ENCODE peak calls at places on chromosomes 1 and 21, in six cellular contexts. H is lower lobe of right lung; F is CD4-positive, alpha-beta memory T cell; M is stomach; I is pancreas; B is A549. G is an unnamed sample. For H3K9me3, the result is how much of the 10 kb centered on the place peaks cover.

GRCh38 chr1:88683516-88683847 is 591 bp upstream of the PKN2 start:
- DNase-seq in H (peak), F (no peak), M (peak), I (peak), B (no peak), G (no peak)

GRCh38 chr1:16230744-16231143 is 6.2 kb downstream of the CPLANE2 start:
- DNase-seq in H (peak), F (no peak), M (no peak), I (no peak), B (no peak), G (no peak)

GRCh38 chr1:3903141-3904005 is 3.3 kb upstream of the C1orf174 start:
- DNase-seq in H (peak), F (no peak), M (peak), I (peak), B (no peak), G (peak)

GRCh38 chr1:58786927-58787245 is 3.0 kb upstream of the JUN start:
- DNase-seq in H (no peak), F (no peak), M (no peak), I (no peak), B (no peak), G (no peak)

GRCh38 chr1:245621589-245621988 is 466.8 kb downstream of the KIF26B start:
- DNase-seq in H (no peak), F (no peak), M (no peak), I (no peak), B (no peak), G (no peak)

GRCh38 chr1:78061825-78062523 is 16.2 kb downstream of the GIPC2 start:
- DNase-seq in H (no peak), F (no peak), M (no peak), I (no peak), B (no peak), G (no peak)

GRCh38 chr1:206911064-206911663 is 10.6 kb downstream of the FCMR start:
- DNase-seq in H (no peak), F (peak), M (no peak), I (no peak), B (peak), G (peak)

GRCh38 chr1:58584082-58584895 is 7.2 kb upstream of the TACSTD2 start:
- DNase-seq in H (peak), F (no peak), M (peak), I (no peak), B (peak), G (no peak)

GRCh38 chr1:107690491-107690890 is 274.5 kb downstream of the VAV3 start:
- DNase-seq in H (no peak), F (no peak), M (no peak), I (no peak), B (no peak), G (no peak)

GRCh38 chr1:162144853-162145252 is 75.4 kb downstream of the NOS1AP start:
- DNase-seq in H (no peak), F (no peak), M (no peak), I (no peak), B (no peak), G (no peak)

GRCh38 chr1:31189696-31190674 is 49.7 kb downstream of the NKAIN1 start:
- DNase-seq in H (no peak), F (no peak), M (no peak), I (no peak), B (no peak), G (no peak)

GRCh38 chr1:115463347-115463746 is 125.3 kb upstream of the NGF start:
- DNase-seq in H (no peak), F (no peak), M (no peak), I (no peak), B (no peak), G (no peak)

GRCh38 chr1:151196292-151196800 is 2.0 kb upstream of the PIP5K1A start:
- DNase-seq in H (no peak), F (peak), M (peak), I (no peak), B (peak), G (peak)

GRCh38 chr1:22437573-22437972 is 14.1 kb upstream of the ZBTB40 start:
- DNase-seq in H (no peak), F (no peak), M (no peak), I (no peak), B (no peak), G (no peak)

GRCh38 chr1:230010618-230011332 is 56.3 kb upstream of the GALNT2 start:
- DNase-seq in H (no peak), F (no peak), M (no peak), I (no peak), B (no peak), G (no peak)

GRCh38 chr1:223456747-223457146 is 63.5 kb downstream of the CCDC185 start:
- DNase-seq in H (no peak), F (no peak), M (no peak), I (no peak), B (no peak), G (no peak)

GRCh38 chr1:24409535-24409934 is 4.0 kb downstream of the STPG1 start:
- DNase-seq in H (no peak), F (no peak), M (no peak), I (no peak), B (peak), G (peak)

GRCh38 chr1:169105434-169106094 is 926 bp upstream of the ATP1B1 start:
- DNase-seq in H (peak), F (peak), M (peak), I (peak), B (peak), G (peak)

GRCh38 chr21:39681845-39682244 is 63.1 kb upstream of the IGSF5 start:
- DNase-seq in H (no peak), F (no peak), M (no peak), I (no peak), B (no peak), G (no peak)

GRCh38 chr1:34928066-34928864 is 1.2 kb downstream of the DLGAP3 start:
- DNase-seq in H (no peak), F (peak), M (no peak), I (no peak), B (no peak), G (no peak)
- H3K4me3 ChIP-seq in H (no peak), F (no peak), M (peak), I (peak), B (peak), G (no peak)

GRCh38 chr1:186564558-186564957 is 103.6 kb upstream of the PDC start:
- DNase-seq in H (no peak), F (no peak), M (no peak), I (no peak), B (no peak), G (no peak)

GRCh38 chr1:186566140-186566850 is 105.4 kb upstream of the PDC start:
- DNase-seq in H (no peak), F (no peak), M (no peak), I (no peak), B (peak), G (no peak)

GRCh38 chr1:186572509-186572908 is 107.7 kb downstream of the PTGS2 start:
- DNase-seq in H (no peak), F (no peak), M (no peak), I (no peak), B (no peak), G (no peak)

GRCh38 chr1:186571771-186572170 is 108.5 kb downstream of the PTGS2 start:
- DNase-seq in H (no peak), F (no peak), M (no peak), I (no peak), B (no peak), G (no peak)

GRCh38 chr1:186568221-186568620 is 107.3 kb upstream of the PDC start:
- DNase-seq in H (no peak), F (no peak), M (no peak), I (no peak), B (no peak), G (no peak)
- H3K27ac ChIP-seq in H (no peak), F (no peak), M (no peak), I (no peak), B (no peak), G (no peak)

DNA sequence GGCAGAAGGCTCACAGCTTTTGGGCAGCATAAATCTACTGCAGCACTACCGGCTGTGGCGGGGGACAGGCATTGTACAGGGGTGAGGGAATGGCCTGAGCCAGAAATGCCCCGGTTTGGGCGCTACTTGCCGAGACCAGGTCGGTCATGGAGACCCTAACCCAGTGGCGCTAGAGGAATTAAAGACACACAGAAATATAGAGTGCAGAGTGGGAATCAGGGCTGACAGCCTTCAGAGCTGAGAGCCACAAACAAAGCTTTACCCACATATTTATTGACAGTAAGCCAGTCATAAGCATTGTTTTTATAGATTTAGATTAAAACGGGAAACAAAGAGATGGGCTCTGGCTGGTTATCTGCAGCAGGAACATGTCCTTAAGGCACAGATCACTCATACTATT is 101.8 kb downstream of the POU2F1 start:
- DNase-seq in H (no peak), F (no peak), M (no peak), I (no peak), B (no peak), G (no peak)
- H3K9me3 ChIP-seq in H (half or more), F (under half), M (half or more), I (under half), B (under half), G (under half)

DNA sequence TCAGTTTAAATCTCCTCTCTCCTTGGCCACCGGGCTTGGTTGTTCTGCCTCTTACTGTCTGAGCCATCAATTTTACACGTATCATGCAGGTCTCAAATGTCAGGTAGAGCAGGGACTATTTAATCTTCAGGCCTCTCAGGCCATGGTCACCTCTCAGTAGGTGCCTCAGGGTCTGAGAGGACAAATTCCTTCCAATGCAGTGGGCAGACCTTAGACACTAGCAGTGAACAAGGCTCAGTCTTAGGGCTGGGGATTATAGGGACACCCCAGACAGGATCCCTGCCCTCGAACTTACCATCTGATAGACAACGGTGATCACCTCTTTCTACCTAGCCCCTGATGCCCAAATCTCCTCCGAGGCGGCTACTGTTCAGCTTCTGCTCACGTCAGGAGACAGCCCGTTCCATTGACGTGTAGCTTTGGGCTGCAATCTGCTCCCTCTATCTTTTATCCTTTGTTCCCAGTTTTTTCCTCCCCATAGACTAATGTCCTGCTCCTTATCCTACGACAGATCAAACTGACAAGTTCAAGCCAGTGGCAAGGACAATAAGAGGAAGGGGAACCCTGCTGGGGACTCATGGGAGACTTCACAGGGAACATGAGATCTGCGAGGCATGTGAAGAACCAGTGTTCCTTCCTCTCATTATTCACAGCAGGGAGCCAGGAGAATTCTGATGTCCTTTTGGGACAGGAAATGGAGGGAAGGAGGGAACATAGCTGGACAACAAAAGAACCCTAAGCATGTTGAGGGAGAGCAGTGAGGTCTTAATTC is 1.4 kb upstream of the MYOG start:
- DNase-seq in H (no peak), F (no peak), M (peak), I (no peak), B (no peak), G (no peak)
- H3K4me3 ChIP-seq in H (no peak), F (no peak), M (no peak), I (no peak), B (no peak), G (no peak)

GRCh38 chr1:212309967-212310366 is 24.8 kb downstream of the PPP2R5A start:
- DNase-seq in H (no peak), F (no peak), M (no peak), I (no peak), B (no peak), G (no peak)
- H3K27ac ChIP-seq in H (no peak), F (no peak), M (no peak), I (no peak), B (no peak), G (no peak)

GRCh38 chr1:246727594-246727993 is 3.4 kb downstream of the SCCPDH start:
- DNase-seq in H (no peak), F (no peak), M (no peak), I (no peak), B (no peak), G (no peak)
- H3K9me3 ChIP-seq in H (under half), F (under half), M (under half), I (under half), B (under half), G (under half)

GRCh38 chr1:119327066-119327435 is 41.5 kb upstream of the HAO2 start:
- DNase-seq in H (no peak), F (no peak), M (no peak), I (no peak), B (no peak), G (no peak)

GRCh38 chr1:119329521-119329920 is 39.1 kb upstream of the HAO2 start:
- DNase-seq in H (no peak), F (no peak), M (no peak), I (no peak), B (no peak), G (no peak)

GRCh38 chr1:119330062-119330939 is 38.3 kb upstream of the HAO2 start:
- DNase-seq in H (no peak), F (no peak), M (no peak), I (no peak), B (no peak), G (no peak)

GRCh38 chr1:119326251-119326650 is 42.3 kb upstream of the HAO2 start:
- DNase-seq in H (no peak), F (no peak), M (no peak), I (no peak), B (no peak), G (no peak)

GRCh38 chr1:119327436-119328155 is 41.0 kb upstream of the HAO2 start:
- DNase-seq in H (peak), F (peak), M (peak), I (no peak), B (no peak), G (peak)
- H3K4me3 ChIP-seq in H (peak), F (peak), M (peak), I (peak), B (no peak), G (peak)

GRCh38 chr1:201500670-201501120 is 6.2 kb downstream of the CSRP1 start:
- DNase-seq in H (no peak), F (no peak), M (no peak), I (no peak), B (no peak), G (peak)

GRCh38 chr1:201499191-201499590 is 7.7 kb downstream of the CSRP1 start:
- DNase-seq in H (no peak), F (no peak), M (no peak), I (no peak), B (no peak), G (no peak)

GRCh38 chr1:201498621-201499020 is 8.3 kb downstream of the CSRP1 start:
- DNase-seq in H (no peak), F (no peak), M (no peak), I (no peak), B (no peak), G (no peak)

GRCh38 chr1:201501144-201501543 is 5.8 kb downstream of the CSRP1 start:
- DNase-seq in H (no peak), F (no peak), M (no peak), I (no peak), B (no peak), G (no peak)

GRCh38 chr1:201499795-201500669 is 6.9 kb downstream of the CSRP1 start:
- DNase-seq in H (no peak), F (no peak), M (no peak), I (no peak), B (no peak), G (no peak)
- H3K27ac ChIP-seq in H (peak), F (no peak), M (peak), I (no peak), B (peak), G (no peak)

G was measured in small intestine.